ENCODE peak calls at places on chromosome 1, in four cellular contexts. One of them, this sample, is unnamed.

GRCh38 chr1:247471445-247472016 is 13.6 kb upstream of the OR2B11 start:
- DNase-seq in hepatic stellate cell: no peak
- DNase-seq in omental fat pad: no peak
- DNase-seq in IMR-90: no peak
- DNase-seq in this sample: no peak

GRCh38 chr1:10537082-10537766 is 62.5 kb downstream of the PEX14 start:
- DNase-seq in hepatic stellate cell: no peak
- DNase-seq in omental fat pad: no peak
- DNase-seq in IMR-90: peak; percentile 16
- DNase-seq in this sample: no peak

GRCh38 chr1:201647722-201648065 is 108.8 kb downstream of the NAV1 start:
- DNase-seq in hepatic stellate cell: no peak
- DNase-seq in omental fat pad: no peak
- DNase-seq in IMR-90: no peak
- DNase-seq in this sample: no peak

GRCh38 chr1:244231572-244232315 is 180.7 kb downstream of the ZBTB18 start:
- DNase-seq in hepatic stellate cell: peak; percentile 38
- DNase-seq in omental fat pad: no peak
- DNase-seq in IMR-90: peak; percentile 28
- DNase-seq in this sample: no peak

GRCh38 chr1:54487571-54488050 is 60.4 kb upstream of the ACOT11 start:
- DNase-seq in hepatic stellate cell: no peak
- DNase-seq in omental fat pad: no peak
- DNase-seq in IMR-90: no peak
- DNase-seq in this sample: peak; percentile 90

GRCh38 chr1:3355894-3356826 is 98.3 kb upstream of the ARHGEF16 start:
- DNase-seq in hepatic stellate cell: no peak
- DNase-seq in omental fat pad: no peak
- DNase-seq in IMR-90: no peak
- DNase-seq in this sample: no peak

GRCh38 chr1:223012176-223012788 is 130.8 kb downstream of the TLR5 start:
- DNase-seq in hepatic stellate cell: no peak
- DNase-seq in omental fat pad: no peak
- DNase-seq in IMR-90: no peak
- DNase-seq in this sample: no peak

GRCh38 chr1:36239941-36240637 is 15.8 kb downstream of the THRAP3 start:
- DNase-seq in hepatic stellate cell: no peak
- DNase-seq in omental fat pad: no peak
- DNase-seq in IMR-90: peak; percentile 45
- DNase-seq in this sample: peak; percentile 40

GRCh38 chr1:191134796-191135195 is 657.1 kb upstream of the BRINP3 start:
- DNase-seq in hepatic stellate cell: no peak
- DNase-seq in omental fat pad: no peak
- DNase-seq in IMR-90: no peak
- DNase-seq in this sample: no peak

GRCh38 chr1:110237406-110238152 is 27.5 kb downstream of the KCNC4 start:
- DNase-seq in hepatic stellate cell: no peak
- DNase-seq in omental fat pad: no peak
- DNase-seq in IMR-90: no peak
- DNase-seq in this sample: no peak

GRCh38 chr1:236149003-236149595 is 6.8 kb downstream of the GPR137B start:
- DNase-seq in hepatic stellate cell: no peak
- DNase-seq in omental fat pad: no peak
- DNase-seq in IMR-90: no peak
- DNase-seq in this sample: peak; percentile 77

GRCh38 chr1:43367026-43367903 is 546 bp downstream of the ELOVL1 start:
- DNase-seq in hepatic stellate cell: peak; percentile 50
- DNase-seq in omental fat pad: no peak
- DNase-seq in IMR-90: no peak
- DNase-seq in this sample: no peak

GRCh38 chr1:215710340-215710971 is 143.4 kb downstream of the KCTD3 start:
- DNase-seq in hepatic stellate cell: peak; percentile 36
- DNase-seq in omental fat pad: no peak
- DNase-seq in IMR-90: peak; percentile 69
- DNase-seq in this sample: no peak

GRCh38 chr1:230614121-230614520 is 28.2 kb upstream of the COG2 start:
- DNase-seq in hepatic stellate cell: no peak
- DNase-seq in omental fat pad: no peak
- DNase-seq in IMR-90: no peak
- DNase-seq in this sample: no peak

GRCh38 chr1:227775841-227776240 is 39.6 kb upstream of the PRSS38 start:
- DNase-seq in hepatic stellate cell: no peak
- DNase-seq in omental fat pad: no peak
- DNase-seq in IMR-90: no peak
- DNase-seq in this sample: no peak

GRCh38 chr1:68221001-68221970 is 11.0 kb downstream of the WLS start:
- DNase-seq in hepatic stellate cell: no peak
- DNase-seq in omental fat pad: no peak
- DNase-seq in IMR-90: no peak
- DNase-seq in this sample: no peak

GRCh38 chr1:65924471-65924870 is 131.8 kb downstream of the PDE4B start:
- DNase-seq in hepatic stellate cell: peak; percentile 60
- DNase-seq in omental fat pad: no peak
- DNase-seq in IMR-90: peak; percentile 94
- DNase-seq in this sample: no peak

GRCh38 chr1:236425031-236425663 is 31.1 kb downstream of the EDARADD start:
- DNase-seq in hepatic stellate cell: no peak
- DNase-seq in omental fat pad: no peak
- DNase-seq in IMR-90: no peak
- DNase-seq in this sample: no peak

This sample was measured in lower leg skin.